ENCODE peak calls at places on chromosomes 1 and 21, in ten cellular contexts. One of them, this sample, is unnamed.
A peak's percentile ranks its signal among the peaks of the same experiment; 100 is the strongest.

GRCh38 chr1:149936992-149937705 is 470 bp upstream of the MTMR11 start:
- DNase-seq in GM13977: no peak
- DNase-seq in T1000: no peak
- DNase-seq in ovary: no peak
- DNase-seq in NCI-H1048: no peak
- DNase-seq in Panc1: no peak
- DNase-seq in ACHN: peak; percentile 84
- DNase-seq in T-helper 2 cell: no peak
- DNase-seq in left ventricle myocardium superior: no peak
- DNase-seq in iris pigment epithelial cell: peak; percentile 82
- DNase-seq in this sample: peak; percentile 62

GRCh38 chr21:29342394-29342957 is 43.8 kb downstream of the BACH1 start:
- DNase-seq in ovary: no peak
- DNase-seq in iris pigment epithelial cell: peak; percentile 99
- DNase-seq in NCI-H1048: no peak
- DNase-seq in ACHN: no peak
- DNase-seq in left ventricle myocardium superior: peak; percentile 81
- DNase-seq in T-helper 2 cell: no peak
- DNase-seq in Panc1: no peak
- DNase-seq in GM13977: peak; percentile 38
- DNase-seq in T1000: peak; percentile 67
- DNase-seq in this sample: peak; percentile 86

GRCh38 chr1:236052227-236052993 is 12.5 kb downstream of the NID1 start:
- DNase-seq in T-helper 2 cell: no peak
- DNase-seq in GM13977: no peak
- DNase-seq in iris pigment epithelial cell: no peak
- DNase-seq in NCI-H1048: no peak
- DNase-seq in left ventricle myocardium superior: no peak
- DNase-seq in ACHN: no peak
- DNase-seq in Panc1: no peak
- DNase-seq in ovary: peak; percentile 9
- DNase-seq in T1000: no peak
- DNase-seq in this sample: no peak

GRCh38 chr1:21261551-21262281 is 28.5 kb downstream of the ECE1 start:
- DNase-seq in ACHN: peak; percentile 81
- DNase-seq in ovary: peak; percentile 76
- DNase-seq in NCI-H1048: no peak
- DNase-seq in Panc1: no peak
- DNase-seq in T1000: peak; percentile 66
- DNase-seq in T-helper 2 cell: no peak
- DNase-seq in iris pigment epithelial cell: peak; percentile 96
- DNase-seq in GM13977: peak; percentile 55
- DNase-seq in left ventricle myocardium superior: peak; percentile 77
- DNase-seq in this sample: peak; percentile 79

GRCh38 chr1:225820522-225821120 is 10.7 kb downstream of the EPHX1 start:
- DNase-seq in iris pigment epithelial cell: no peak
- DNase-seq in ovary: no peak
- DNase-seq in ACHN: no peak
- DNase-seq in GM13977: no peak
- DNase-seq in T-helper 2 cell: no peak
- DNase-seq in NCI-H1048: no peak
- DNase-seq in left ventricle myocardium superior: no peak
- DNase-seq in Panc1: no peak
- DNase-seq in T1000: no peak
- DNase-seq in this sample: no peak

GRCh38 chr1:157798211-157798610 is 21.3 kb upstream of the FCRL2 start:
- DNase-seq in T-helper 2 cell: no peak
- DNase-seq in iris pigment epithelial cell: no peak
- DNase-seq in NCI-H1048: no peak
- DNase-seq in ACHN: peak; percentile 28
- DNase-seq in left ventricle myocardium superior: no peak
- DNase-seq in Panc1: no peak
- DNase-seq in GM13977: no peak
- DNase-seq in T1000: no peak
- DNase-seq in ovary: no peak
- DNase-seq in this sample: no peak

GRCh38 chr1:150092180-150092791 is 24.7 kb downstream of the VPS45 start:
- DNase-seq in T-helper 2 cell: no peak
- DNase-seq in ovary: no peak
- DNase-seq in T1000: no peak
- DNase-seq in NCI-H1048: no peak
- DNase-seq in Panc1: no peak
- DNase-seq in GM13977: no peak
- DNase-seq in iris pigment epithelial cell: no peak
- DNase-seq in left ventricle myocardium superior: no peak
- DNase-seq in ACHN: no peak
- DNase-seq in this sample: no peak

GRCh38 chr21:25838809-25839208 is 104.0 kb downstream of the GABPA start:
- DNase-seq in left ventricle myocardium superior: no peak
- DNase-seq in Panc1: no peak
- DNase-seq in NCI-H1048: no peak
- DNase-seq in T1000: no peak
- DNase-seq in iris pigment epithelial cell: no peak
- DNase-seq in T-helper 2 cell: no peak
- DNase-seq in ovary: no peak
- DNase-seq in GM13977: no peak
- DNase-seq in ACHN: no peak
- DNase-seq in this sample: no peak

GRCh38 chr1:106290805-106291537 is 765.5 kb upstream of the PRMT6 start:
- DNase-seq in iris pigment epithelial cell: no peak
- DNase-seq in T-helper 2 cell: no peak
- DNase-seq in ACHN: no peak
- DNase-seq in T1000: no peak
- DNase-seq in NCI-H1048: no peak
- DNase-seq in Panc1: no peak
- DNase-seq in ovary: no peak
- DNase-seq in GM13977: no peak
- DNase-seq in left ventricle myocardium superior: no peak
- DNase-seq in this sample: no peak

GRCh38 chr1:212667223-212668139 is 32.2 kb downstream of the BATF3 start:
- DNase-seq in iris pigment epithelial cell: peak; percentile 96
- DNase-seq in Panc1: no peak
- DNase-seq in GM13977: peak; percentile 52
- DNase-seq in ACHN: peak; percentile 78
- DNase-seq in T-helper 2 cell: no peak
- DNase-seq in left ventricle myocardium superior: peak; percentile 44
- DNase-seq in NCI-H1048: peak; percentile 79
- DNase-seq in T1000: peak; percentile 91
- DNase-seq in ovary: peak; percentile 38
- DNase-seq in this sample: peak; percentile 91

GRCh38 chr1:190475394-190476250 is 2.0 kb downstream of the BRINP3 start:
- DNase-seq in T-helper 2 cell: no peak
- DNase-seq in iris pigment epithelial cell: no peak
- DNase-seq in T1000: no peak
- DNase-seq in left ventricle myocardium superior: no peak
- DNase-seq in NCI-H1048: no peak
- DNase-seq in ovary: no peak
- DNase-seq in GM13977: no peak
- DNase-seq in Panc1: no peak
- DNase-seq in ACHN: no peak
- DNase-seq in this sample: no peak

This sample was measured in HTR-8/SVneo.